ENCODE peak calls at places on chromosomes 1 and 21, in ten cellular contexts. V is left ventricle myocardium superior, K is omental fat pad, W is activated T-cell treated with anti-CD3 and anti-CD28 coated beads for 4 hours, I is left colon, A is bronchial epithelial cell, Q is GM23338, E is tibial nerve, S is Caki2, R is NCI-H1694 treated with DMSO at 0.1 percent for 48 hours. J is an unnamed sample.
A peak's percentile ranks its signal among the peaks of the same experiment; 100 is the strongest.

GRCh38 chr1:29962831-29963247 is 726.5 kb downstream of the PTPRU start:
- DNase-seq in S (peak; percentile 64), R (no peak), W (no peak), K (no peak), A (no peak), E (no peak), Q (no peak), I (no peak), V (no peak), J (no peak)

GRCh38 chr1:26225033-26225831 is 8.8 kb upstream of the CEP85 start:
- DNase-seq in I (peak; percentile 89), E (peak; percentile 30), A (peak; percentile 47), W (peak; percentile 3), V (peak; percentile 83), R (no peak), Q (peak; percentile 95), S (no peak), K (peak; percentile 55), J (peak; percentile 12)

GRCh38 chr1:27522860-27523665 is 33.1 kb upstream of the WASF2 start:
- DNase-seq in A (no peak), S (no peak), K (no peak), I (no peak), E (no peak), Q (peak; percentile 74), V (peak; percentile 76), R (peak; percentile 77), W (peak; percentile 43), J (peak; percentile 66)

GRCh38 chr1:168751195-168751650 is 22.2 kb upstream of the DPT start:
- DNase-seq in K (no peak), E (no peak), V (no peak), Q (no peak), R (no peak), S (peak; percentile 78), W (no peak), I (no peak), A (no peak), J (no peak)

GRCh38 chr21:44548922-44549321 is 2.4 kb downstream of the KRTAP10-2 start:
- DNase-seq in E (no peak), W (no peak), K (no peak), V (no peak), R (no peak), S (no peak), I (no peak), A (peak; percentile 7), Q (peak; percentile 72), J (no peak)

GRCh38 chr1:230809205-230809990 is 58.9 kb downstream of the C1orf198 start:
- DNase-seq in V (no peak), Q (no peak), K (no peak), I (no peak), W (no peak), E (no peak), S (no peak), A (no peak), R (no peak), J (no peak)

GRCh38 chr21:34968414-34969333 is 80.4 kb downstream of the RUNX1 start:
- DNase-seq in V (no peak), S (no peak), K (no peak), I (no peak), A (no peak), R (no peak), W (no peak), Q (no peak), E (no peak), J (peak; percentile 29)

GRCh38 chr1:187509091-187509490 is 680.3 kb downstream of the PLA2G4A start:
- DNase-seq in I (no peak), A (peak; percentile 9), V (no peak), E (no peak), W (no peak), R (no peak), Q (no peak), S (no peak), K (no peak), J (no peak)

GRCh38 chr1:24057171-24057570 is 54.8 kb downstream of the MYOM3 start:
- DNase-seq in V (no peak), Q (no peak), R (no peak), I (no peak), E (no peak), S (no peak), K (no peak), A (no peak), W (no peak), J (no peak)

GRCh38 chr1:196214866-196215265 is 393.4 kb downstream of the KCNT2 start:
- DNase-seq in W (no peak), Q (no peak), V (no peak), E (no peak), S (no peak), I (no peak), R (no peak), A (no peak), K (no peak), J (no peak)

GRCh38 chr1:102434421-102434820 is 437.7 kb upstream of the OLFM3 start:
- DNase-seq in K (no peak), E (no peak), W (no peak), S (peak; percentile 1), Q (peak; percentile 87), A (no peak), R (peak; percentile 47), I (no peak), V (no peak), J (no peak)

GRCh38 chr1:109632671-109633346 is 13.2 kb downstream of the AMPD2 start:
- DNase-seq in K (no peak), W (no peak), V (peak; percentile 61), S (no peak), R (peak; percentile 91), A (no peak), Q (no peak), I (peak; percentile 60), E (peak; percentile 18), J (no peak)

GRCh38 chr1:179876289-179876715 is 1.3 kb downstream of the TOR1AIP2 start:
- DNase-seq in R (no peak), E (no peak), W (no peak), V (no peak), I (no peak), K (no peak), Q (no peak), S (peak; percentile 35), A (peak; percentile 87), J (no peak)

GRCh38 chr1:7454895-7455784 is 316.0 kb upstream of the VAMP3 start:
- DNase-seq in S (no peak), E (no peak), I (no peak), Q (no peak), V (peak; percentile 50), A (no peak), W (no peak), R (no peak), K (no peak), J (no peak)

GRCh38 chr21:41258617-41259016 is 58.0 kb upstream of the FAM3B start:
- DNase-seq in S (no peak), I (no peak), V (no peak), E (no peak), R (no peak), K (no peak), W (no peak), A (peak; percentile 90), Q (no peak), J (no peak)

GRCh38 chr1:151966061-151966460 is 27.6 kb downstream of the S100A10 start:
- DNase-seq in W (no peak), R (no peak), E (no peak), A (peak; percentile 69), V (no peak), K (no peak), Q (no peak), S (no peak), I (no peak), J (no peak)